ENCODE peak calls at places on chromosomes 13 and 19, in six cellular contexts. I, K, S, L, M and J are unnamed samples.
A peak's percentile ranks its signal among the peaks of the same experiment; 100 is the strongest.

GRCh38 chr13:50993908-50994307 is 84.3 kb downstream of the RNASEH2B start:
- DNase-seq in I (no peak), K (no peak), S (no peak), L (no peak), M (no peak), J (no peak)

GRCh38 chr19:42380155-42380554 is 9.9 kb downstream of the CNFN start:
- DNase-seq in I (no peak), K (no peak), S (no peak), L (no peak), M (no peak), J (no peak)

GRCh38 chr13:49053899-49054298 is 78.2 kb downstream of the FNDC3A start:
- DNase-seq in I (no peak), K (no peak), S (no peak), L (no peak), M (no peak), J (no peak)

GRCh38 chr19:54449701-54450069 is 686 bp downstream of the LENG8 start:
- DNase-seq in I (no peak), K (no peak), S (no peak), L (no peak), M (no peak), J (no peak)

GRCh38 chr19:18046066-18046718 is 38.2 kb downstream of the ARRDC2 start:
- DNase-seq in I (no peak), K (no peak), S (peak; percentile 54), L (peak; percentile 31), M (no peak), J (peak; percentile 50)

GRCh38 chr13:45779901-45780300 is 71.7 kb downstream of the SIAH3 start:
- DNase-seq in I (no peak), K (no peak), S (no peak), L (no peak), M (no peak), J (no peak)

GRCh38 chr13:49859568-49859967 is 67.1 kb upstream of the KPNA3 start:
- DNase-seq in I (no peak), K (peak; percentile 33), S (no peak), L (peak; percentile 72), M (no peak), J (no peak)

GRCh38 chr19:47107201-47107952 is 6.2 kb downstream of the ZC3H4 start:
- DNase-seq in I (peak; percentile 57), K (no peak), S (peak; percentile 49), L (peak; percentile 93), M (no peak), J (peak; percentile 72)

GRCh38 chr13:31012285-31013024 is 80.0 kb downstream of the TEX26 start:
- DNase-seq in I (peak; percentile 31), K (peak; percentile 10), S (no peak), L (peak; percentile 3), M (no peak), J (no peak)

GRCh38 chr13:45833663-45834062 is 17.9 kb downstream of the SIAH3 start:
- DNase-seq in I (peak; percentile 45), K (no peak), S (no peak), L (no peak), M (no peak), J (peak; percentile 76)

GRCh38 chr13:36531746-36532486 is 99.6 kb downstream of the CCNA1 start:
- DNase-seq in I (peak; percentile 87), K (no peak), S (no peak), L (no peak), M (no peak), J (no peak)

GRCh38 chr19:27672309-27673047 is 1540.5 kb downstream of the UQCRFS1 start:
- DNase-seq in I (no peak), K (no peak), S (no peak), L (no peak), M (no peak), J (no peak)

GRCh38 chr19:56120371-56121179 is 520 bp downstream of the ZNF787 start:
- DNase-seq in I (peak; percentile 77), K (peak; percentile 88), S (peak; percentile 89), L (peak; percentile 86), M (no peak), J (peak; percentile 88)

GRCh38 chr19:35911790-35912189 is 3.7 kb upstream of the TYROBP start:
- DNase-seq in I (no peak), K (no peak), S (peak; percentile 65), L (no peak), M (no peak), J (no peak)

GRCh38 chr13:40059540-40060232 is 404.2 kb downstream of the COG6 start:
- DNase-seq in I (no peak), K (no peak), S (no peak), L (no peak), M (peak; percentile 94), J (no peak)

GRCh38 chr13:45989607-45990006 is 62.9 kb downstream of the ZC3H13 start:
- DNase-seq in I (peak; percentile 9), K (no peak), S (no peak), L (no peak), M (no peak), J (no peak)

GRCh38 chr13:23159205-23159586 is 21.6 kb upstream of the SGCG start:
- DNase-seq in I (peak; percentile 6), K (peak; percentile 24), S (peak; percentile 51), L (peak; percentile 15), M (no peak), J (peak; percentile 50)

GRCh38 chr13:86486582-86486981 is 687.4 kb upstream of the SLITRK6 start:
- DNase-seq in I (no peak), K (no peak), S (no peak), L (no peak), M (no peak), J (no peak)

GRCh38 chr13:105774739-105775460 is 760.6 kb downstream of the EFNB2 start:
- DNase-seq in I (peak; percentile 3), K (peak; percentile 4), S (no peak), L (peak; percentile 43), M (no peak), J (no peak)

GRCh38 chr19:49502866-49503581 is 6.8 kb downstream of the RPS11 start:
- DNase-seq in I (peak; percentile 83), K (peak; percentile 69), S (peak; percentile 81), L (peak; percentile 74), M (no peak), J (peak; percentile 67)

GRCh38 chr19:55165952-55166529 is 372 bp downstream of the DNAAF3 start:
- DNase-seq in I (peak; percentile 66), K (peak; percentile 93), S (peak; percentile 90), L (peak; percentile 85), M (no peak), J (peak; percentile 88)

GRCh38 chr13:24911135-24911524 is 147.2 kb downstream of the RNF17 start:
- DNase-seq in I (no peak), K (peak; percentile 4), S (peak; percentile 52), L (no peak), M (no peak), J (peak; percentile 83)

GRCh38 chr19:48468806-48469055 is 438 bp upstream of the CYTH2 start:
- DNase-seq in I (no peak), K (no peak), S (no peak), L (no peak), M (no peak), J (no peak)

GRCh38 chr13:22095794-22096193 is 424.9 kb downstream of the FGF9 start:
- DNase-seq in I (no peak), K (no peak), S (no peak), L (no peak), M (no peak), J (no peak)

GRCh38 chr19:40089462-40089861 is 1.3 kb downstream of the ZNF780A start:
- DNase-seq in I (no peak), K (no peak), S (peak; percentile 6), L (no peak), M (no peak), J (no peak)

GRCh38 chr13:89688908-89689307 is 1658.6 kb upstream of the MIR17HG start:
- DNase-seq in I (no peak), K (no peak), S (no peak), L (no peak), M (no peak), J (no peak)

GRCh38 chr19:4352701-4353121 is 9.3 kb downstream of the MPND start:
- DNase-seq in I (peak; percentile 66), K (peak; percentile 51), S (peak; percentile 72), L (peak; percentile 47), M (no peak), J (peak; percentile 54)

GRCh38 chr19:33621811-33622504 is at the start of gene CHST8:
- DNase-seq in I (peak; percentile 11), K (no peak), S (peak; percentile 24), L (no peak), M (no peak), J (no peak)

GRCh38 chr19:30856376-30856775 is 484.2 kb downstream of the ZNF536 start:
- DNase-seq in I (no peak), K (no peak), S (no peak), L (no peak), M (no peak), J (no peak)

GRCh38 chr19:17847538-17848366 is at the start of gene JAK3:
- DNase-seq in I (peak; percentile 70), K (no peak), S (peak; percentile 54), L (peak; percentile 59), M (peak; percentile 77), J (no peak)

GRCh38 chr19:19337120-19337519 is 16.5 kb downstream of the MAU2 start:
- DNase-seq in I (no peak), K (no peak), S (no peak), L (no peak), M (no peak), J (no peak)

GRCh38 chr19:3249408-3249807 is 24.9 kb downstream of the CELF5 start:
- DNase-seq in I (no peak), K (peak; percentile 32), S (peak; percentile 78), L (peak; percentile 27), M (no peak), J (peak; percentile 25)

GRCh38 chr13:77033717-77034302 is 6.9 kb upstream of the FBXL3 start:
- DNase-seq in I (no peak), K (no peak), S (no peak), L (no peak), M (no peak), J (no peak)
- TF ChIP-seq MAX in I (no peak), K (no peak), S (no peak), L (no peak), M (no peak), J (no peak)

GRCh38 chr13:73142091-73142490 is 83.3 kb downstream of the KLF5 start:
- DNase-seq in I (peak; percentile 5), K (no peak), S (no peak), L (no peak), M (no peak), J (no peak)
- TF ChIP-seq POLR2A in I (no peak), K (no peak), S (no peak), L (no peak), M (no peak), J (no peak)

GRCh38 chr19:1295169-1296012 is 9.7 kb downstream of the EFNA2 start:
- DNase-seq in I (no peak), K (no peak), S (peak; percentile 63), L (no peak), M (no peak), J (no peak)
- TF ChIP-seq MYC in I (no peak), K (no peak), S (no peak), L (no peak), M (no peak), J (no peak)

GRCh38 chr13:109737606-109738005 is 48.8 kb downstream of the IRS2 start:
- DNase-seq in I (no peak), K (no peak), S (no peak), L (no peak), M (no peak), J (no peak)
- TF ChIP-seq MAX in I (no peak), K (no peak), S (no peak), L (no peak), M (no peak), J (no peak)

GRCh38 chr13:110105136-110105535 is 201.8 kb downstream of the COL4A1 start:
- DNase-seq in I (no peak), K (no peak), S (no peak), L (no peak), M (no peak), J (no peak)
- TF ChIP-seq POLR2A in I (no peak), K (no peak), S (no peak), L (no peak), M (no peak), J (no peak)

GRCh38 chr13:112761701-112762689 is 72.2 kb downstream of the ATP11A start:
- DNase-seq in I (no peak), K (no peak), S (peak; percentile 38), L (no peak), M (no peak), J (no peak)
- TF ChIP-seq MYC in I (no peak), K (no peak), S (no peak), L (no peak), M (no peak), J (no peak)